ENCODE peak calls at places on chromosome 1, in seven cellular contexts. D is naive thymus-derived CD4-positive, alpha-beta T cell; P is GM12864; L is stomach; R is mesendoderm; K is uterus; T is left ventricle myocardium inferior. Z is an unnamed sample.

GRCh38 chr1:11340248-11340632 is 67.2 kb downstream of the UBIAD1 start:
- DNase-seq in D (no peak), L (no peak), R (no peak), T (no peak), K (no peak), P (no peak), Z (no peak)

GRCh38 chr1:50208296-50208695 is 99.6 kb downstream of the ELAVL4 start:
- DNase-seq in K (no peak), P (no peak), R (no peak), L (no peak), D (no peak), T (no peak), Z (no peak)

GRCh38 chr1:211829343-211830054 is 1.1 kb downstream of the LPGAT1 start:
- DNase-seq in K (peak; percentile 18), L (no peak), T (peak; percentile 31), R (peak; percentile 80), P (no peak), D (no peak), Z (no peak)

GRCh38 chr1:24748191-24749121 is 3.2 kb downstream of the CLIC4 start:
- DNase-seq in K (no peak), P (no peak), D (no peak), T (no peak), L (no peak), R (no peak), Z (no peak)

GRCh38 chr1:200670215-200671118 is 760 bp upstream of the DDX59 start:
- DNase-seq in D (no peak), K (no peak), P (no peak), R (peak; percentile 80), T (no peak), L (peak; percentile 34), Z (peak; percentile 56)

GRCh38 chr1:18302788-18303413 is 177.8 kb upstream of the KLHDC7A start:
- DNase-seq in D (no peak), R (peak; percentile 32), K (no peak), L (no peak), T (no peak), P (no peak), Z (no peak)

GRCh38 chr1:48693674-48694347 is 82.9 kb downstream of the BEND5 start:
- DNase-seq in P (no peak), R (no peak), D (no peak), L (no peak), K (no peak), T (no peak), Z (no peak)

GRCh38 chr1:23593556-23594148 is 34.4 kb upstream of the ID3 start:
- DNase-seq in L (no peak), D (no peak), K (no peak), R (peak; percentile 78), P (no peak), T (no peak), Z (no peak)

GRCh38 chr1:194873328-194873923 is 1687.0 kb upstream of the B3GALT2 start:
- DNase-seq in T (no peak), P (no peak), D (no peak), R (peak; percentile 47), L (no peak), K (no peak), Z (no peak)

GRCh38 chr1:67735806-67736627 is 51.0 kb downstream of the GADD45A start:
- DNase-seq in R (peak; percentile 44), T (peak; percentile 73), L (peak; percentile 72), D (peak; percentile 42), K (peak; percentile 84), P (peak; percentile 71), Z (peak; percentile 12)
- H3K4me3 ChIP-seq in R (no peak overlapping the region), T (peak overlapping the region; percentile 36), L (no peak overlapping the region), D (peak overlapping the region; percentile 35), K (no peak overlapping the region), P (peak overlapping the region; percentile 41), Z (no peak overlapping the region)

DNA sequence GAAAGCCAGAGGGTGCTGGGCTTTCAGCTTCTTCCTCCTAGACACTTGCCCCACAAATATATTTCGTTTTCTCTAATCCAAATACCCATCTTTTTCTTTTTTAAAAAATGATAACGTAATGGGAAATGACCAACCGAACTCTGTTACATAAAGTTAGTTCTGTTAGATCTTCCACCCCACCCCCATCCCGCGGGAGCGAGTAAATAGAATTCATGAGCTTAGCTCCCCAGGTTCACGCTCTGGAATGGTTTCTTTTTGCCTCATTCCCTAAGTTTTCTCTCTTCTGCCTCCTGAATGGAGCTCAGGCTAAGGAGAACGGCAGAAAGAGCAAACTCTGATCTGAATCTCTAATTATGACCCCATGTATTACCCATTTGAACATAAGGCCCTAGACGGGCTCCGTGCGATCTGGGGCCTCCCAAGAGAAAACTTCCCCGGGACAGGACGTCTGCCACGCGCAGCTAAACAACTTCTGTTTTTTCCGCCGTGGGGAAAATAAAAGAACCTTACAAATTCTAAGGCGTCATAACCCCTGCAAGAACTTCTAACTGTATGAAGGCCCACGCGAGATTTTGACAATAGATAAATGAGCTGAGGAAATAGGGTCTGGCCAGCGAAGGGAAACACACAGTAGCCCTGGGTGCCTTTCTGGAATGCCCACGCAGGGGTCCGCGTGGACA is 2.4 kb downstream of the TBX15 start:
- DNase-seq in T (no peak), D (no peak), L (no peak), K (no peak), R (peak; percentile 34), P (no peak), Z (no peak)
- H3K4me3 ChIP-seq in T (peak overlapping the region; percentile 65), D (no peak overlapping the region), L (no peak overlapping the region), K (no peak overlapping the region), R (no peak overlapping the region), P (no peak overlapping the region), Z (no peak overlapping the region)

DNA sequence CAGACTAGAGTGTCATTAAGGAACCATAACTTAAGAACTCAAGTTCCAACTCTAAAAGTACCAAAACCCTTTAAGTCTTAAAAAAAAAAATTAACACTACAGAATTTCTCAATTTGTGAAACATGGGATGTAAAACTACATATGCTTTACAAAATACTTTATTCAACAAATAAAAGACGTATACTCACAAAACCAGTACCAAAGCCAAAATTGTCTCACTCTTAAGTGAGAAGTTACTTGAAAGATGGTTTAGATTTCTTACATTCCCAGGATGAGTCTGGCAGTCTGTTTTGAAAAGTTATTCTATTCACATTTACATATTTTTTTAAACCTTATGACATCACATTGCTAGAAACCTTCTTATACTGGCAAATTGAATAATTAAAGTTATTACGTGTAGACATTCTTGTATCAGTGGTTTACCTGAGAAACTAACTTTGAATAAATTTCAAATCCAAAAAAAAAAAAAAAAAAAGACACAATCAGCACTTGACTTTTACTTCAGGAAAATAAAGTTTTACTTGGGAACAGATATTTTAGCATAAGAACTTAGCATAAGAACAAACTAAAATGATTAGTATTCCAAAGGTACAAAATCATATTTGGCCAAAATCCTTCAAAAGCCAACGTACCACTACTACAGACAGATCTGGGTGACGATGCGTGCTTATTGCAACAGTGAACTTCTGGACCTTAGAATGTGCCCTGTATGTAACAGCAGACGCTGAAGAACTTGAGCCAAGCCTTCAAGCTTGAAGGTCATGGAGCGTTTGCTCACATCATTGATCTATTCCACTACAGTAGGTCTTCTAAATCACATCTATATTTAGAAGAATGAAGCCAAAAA is 2.6 kb downstream of the CDC42BPA start:
- DNase-seq in T (no peak), K (peak; percentile 23), R (peak; percentile 35), D (no peak), P (no peak), L (peak; percentile 33), Z (no peak)
- H3K4me3 ChIP-seq in T (peak overlapping the region; percentile 77), K (peak overlapping the region; percentile 72), R (peak overlapping the region; percentile 29), D (no peak overlapping the region), P (no peak overlapping the region), L (peak overlapping the region; percentile 87), Z (no peak overlapping the region)

GRCh38 chr1:172893146-172893841 is 157.4 kb downstream of the TNFSF18 start:
- DNase-seq in K (peak; percentile 17), D (no peak), L (no peak), P (no peak), T (peak; percentile 44), R (no peak), Z (no peak)

GRCh38 chr1:172894345-172895049 is 156.2 kb downstream of the TNFSF18 start:
- DNase-seq in D (no peak), P (no peak), R (no peak), T (no peak), K (no peak), L (no peak), Z (no peak)

GRCh38 chr1:172897738-172898137 is 153.0 kb downstream of the TNFSF18 start:
- DNase-seq in D (no peak), T (no peak), P (no peak), L (no peak), R (no peak), K (no peak), Z (no peak)

GRCh38 chr1:172895761-172896160 is 155.0 kb downstream of the TNFSF18 start:
- DNase-seq in T (no peak), K (no peak), L (no peak), P (no peak), D (no peak), R (no peak), Z (no peak)

GRCh38 chr1:172895050-172895460 is 155.7 kb downstream of the TNFSF18 start:
- DNase-seq in T (no peak), L (no peak), D (no peak), K (no peak), P (no peak), R (no peak), Z (peak; percentile 44)
- H3K4me3 ChIP-seq in T (peak overlapping the region; percentile 14), L (no peak overlapping the region), D (peak overlapping the region; percentile 41), K (no peak overlapping the region), P (no peak overlapping the region), R (no peak overlapping the region), Z (no peak overlapping the region)

DNA sequence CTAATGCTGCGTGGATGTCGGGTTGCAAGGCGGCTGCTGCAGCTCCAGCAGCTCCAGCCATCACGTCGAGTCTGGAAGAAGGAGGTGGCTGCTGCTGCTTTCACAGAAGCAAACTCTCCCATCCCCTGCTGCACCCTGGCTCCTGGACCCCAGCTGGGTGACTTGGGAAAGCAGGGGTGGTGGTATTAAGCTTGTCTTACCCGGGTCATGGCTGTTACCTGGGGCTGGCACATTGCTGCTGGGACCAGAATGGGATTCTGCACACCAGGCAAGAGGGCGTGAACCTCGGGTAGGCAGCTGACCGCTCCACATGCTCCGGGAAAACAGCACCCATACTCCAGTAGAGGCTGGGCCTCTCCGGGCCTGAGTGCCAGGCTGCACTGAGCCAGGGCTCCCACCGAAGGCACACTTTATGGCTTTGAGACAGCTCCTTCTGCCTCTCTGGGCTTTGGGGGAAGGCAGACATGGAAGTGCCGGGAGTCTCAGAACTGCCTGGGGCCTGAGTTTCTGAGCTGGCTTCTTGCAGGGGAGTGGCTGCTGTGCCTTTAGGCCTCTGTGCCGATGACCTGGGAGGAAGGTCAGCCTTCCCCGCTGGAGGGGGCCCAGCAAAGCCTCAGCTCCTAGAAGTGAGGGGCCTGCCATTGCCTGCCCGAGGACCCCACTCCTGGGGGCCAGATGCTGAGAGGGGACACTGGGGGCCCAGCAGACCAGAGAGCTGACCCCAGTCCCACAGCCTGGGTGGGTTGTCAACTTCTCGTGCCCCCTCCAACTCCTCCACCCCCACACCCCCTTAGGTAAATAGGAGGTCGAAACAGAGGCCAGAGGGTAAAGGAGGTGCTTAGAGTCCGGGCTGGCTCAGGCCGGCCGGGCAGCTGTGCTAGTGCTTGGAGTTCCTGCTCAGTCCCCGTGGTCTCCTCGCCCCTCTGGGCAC is 1.3 kb downstream of the SMIM1 start:
- DNase-seq in R (no peak), P (no peak), D (no peak), L (no peak), K (no peak), T (no peak), Z (no peak)
- H3K4me3 ChIP-seq in R (no peak overlapping the region), P (no peak overlapping the region), D (no peak overlapping the region), L (peak overlapping the region; percentile 82), K (no peak overlapping the region), T (peak overlapping the region; percentile 74), Z (no peak overlapping the region)

Z was measured in Jurkat, Clone E6-1.